ENCODE peak calls at places on chromosome 1, in six cellular contexts. J is hypothalamus; O is HS-27A; D is activated CD4-positive, CD25-positive, alpha-beta regulatory T cell; A is HepG2; Z is cortex of kidney. L is an unnamed sample.

GRCh38 chr1:178037510-178038253 is 56.2 kb upstream of the RASAL2 start:
- DNase-seq in D (no peak), J (peak), O (no peak), A (peak), Z (peak), L (peak)

GRCh38 chr1:116368241-116368640 is 4.8 kb upstream of the ATP1A1 start:
- DNase-seq in O (no peak), D (no peak), J (no peak), A (no peak), Z (no peak), L (no peak)

GRCh38 chr1:231991231-231991630 is 364.6 kb downstream of the DISC1 start:
- DNase-seq in A (no peak), D (no peak), Z (no peak), O (no peak), J (no peak), L (no peak)

GRCh38 chr1:201212056-201212455 is 21.4 kb downstream of the IGFN1 start:
- DNase-seq in O (no peak), D (no peak), J (no peak), A (no peak), Z (no peak), L (no peak)

GRCh38 chr1:89799495-89799894 is 21.3 kb upstream of the LRRC8D start:
- DNase-seq in O (no peak), A (no peak), Z (no peak), J (no peak), D (no peak), L (no peak)

GRCh38 chr1:39387452-39387851 is 104.0 kb upstream of the BMP8A start:
- DNase-seq in D (no peak), A (peak), J (no peak), Z (no peak), O (peak), L (no peak)

GRCh38 chr1:85484264-85484663 is 19.3 kb upstream of the DDAH1 start:
- DNase-seq in A (no peak), D (no peak), O (no peak), Z (no peak), J (no peak), L (no peak)

GRCh38 chr1:38680801-38681510 is 178.6 kb downstream of the RRAGC start:
- DNase-seq in A (no peak), J (no peak), O (no peak), D (no peak), Z (no peak), L (no peak)

GRCh38 chr1:19313961-19314882 is 2.1 kb downstream of the SLC66A1 start:
- DNase-seq in A (no peak), O (no peak), Z (no peak), J (no peak), D (no peak), L (no peak)